ENCODE peak calls at places on chromosomes 3 and 15, in seven cellular contexts. D, Z, Y, B, Q, I and T are unnamed samples.

GRCh38 chr3:168165390-168166269 is 69.9 kb upstream of the GOLIM4 start:
- DNase-seq in Q (peak; percentile 65), Y (no peak), D (peak; percentile 47), I (peak; percentile 53), B (peak; percentile 60), Z (peak; percentile 63), T (peak; percentile 73)

GRCh38 chr3:30017882-30018281 is 588.5 kb upstream of the TGFBR2 start:
- DNase-seq in D (no peak), I (no peak), Y (no peak), B (no peak), Z (no peak), Q (peak; percentile 17), T (no peak)

GRCh38 chr3:62373215-62373614 is at the start of gene FEZF2:
- DNase-seq in Q (no peak), I (no peak), D (no peak), Z (no peak), B (no peak), Y (no peak), T (no peak)

GRCh38 chr3:126034481-126035361 is 49.2 kb downstream of the SLC41A3 start:
- DNase-seq in D (no peak), I (peak; percentile 51), B (no peak), Z (no peak), Y (no peak), Q (no peak), T (no peak)

GRCh38 chr15:90594297-90594696 is 64.6 kb downstream of the CRTC3 start:
- DNase-seq in Z (no peak), B (peak; percentile 92), Y (peak; percentile 53), I (no peak), D (peak; percentile 75), Q (peak; percentile 75), T (peak; percentile 80)

GRCh38 chr15:62301993-62302665 is 137.0 kb upstream of the C2CD4B start:
- DNase-seq in I (no peak), Q (no peak), Z (no peak), D (no peak), Y (no peak), B (no peak), T (no peak)

GRCh38 chr3:171284308-171285075 is 175.7 kb downstream of the TNIK start:
- DNase-seq in Y (no peak), Z (peak; percentile 96), B (peak; percentile 80), Q (peak; percentile 95), I (peak; percentile 92), D (peak; percentile 67), T (peak; percentile 93)

GRCh38 chr15:57445872-57446271 is 69.6 kb downstream of the CGNL1 start:
- DNase-seq in B (no peak), Z (peak; percentile 20), I (no peak), Y (no peak), D (no peak), Q (no peak), T (peak; percentile 21)

GRCh38 chr3:59771760-59772159 is 721.9 kb upstream of the CFAP20DC start:
- DNase-seq in Q (no peak), B (no peak), Y (no peak), D (no peak), Z (peak; percentile 94), I (peak; percentile 91), T (peak; percentile 94)

GRCh38 chr3:127156651-127157050 is 36.3 kb upstream of the PRR23E start:
- DNase-seq in Z (no peak), Y (no peak), Q (no peak), B (no peak), D (no peak), I (no peak), T (no peak)

GRCh38 chr3:125318859-125319258 is 56.3 kb downstream of the ZNF148 start:
- DNase-seq in D (no peak), Y (no peak), Z (no peak), I (no peak), B (no peak), Q (no peak), T (no peak)

GRCh38 chr3:96022676-96023075 is 791.7 kb upstream of the EPHA6 start:
- DNase-seq in I (no peak), Q (no peak), Y (no peak), D (no peak), B (no peak), Z (no peak), T (no peak)

GRCh38 chr15:44673639-44674038 is 10.2 kb upstream of the SPG11 start:
- DNase-seq in Y (no peak), I (no peak), Q (no peak), Z (no peak), B (no peak), D (no peak), T (no peak)

GRCh38 chr3:149401926-149402310 is 24.5 kb upstream of the TM4SF1 start:
- DNase-seq in D (no peak), I (no peak), B (no peak), Y (no peak), Q (peak; percentile 71), Z (no peak), T (peak; percentile 51)

GRCh38 chr15:51044037-51044712 is 50.5 kb downstream of the TNFAIP8L3 start:
- DNase-seq in Z (no peak), I (no peak), D (no peak), Y (no peak), B (no peak), Q (no peak), T (no peak)

GRCh38 chr3:50299638-50299928 is 378 bp upstream of the HYAL3 start:
- DNase-seq in Y (no peak), Z (no peak), I (no peak), Q (no peak), D (no peak), B (no peak), T (no peak)

GRCh38 chr3:111998661-111999641 is at the start of gene TAGLN3:
- DNase-seq in Z (no peak), Y (no peak), Q (peak; percentile 20), D (no peak), B (no peak), I (peak; percentile 54), T (peak; percentile 63)

GRCh38 chr3:30112904-30113484 is 493.4 kb upstream of the TGFBR2 start:
- DNase-seq in Y (no peak), D (no peak), Z (peak; percentile 11), I (peak; percentile 31), Q (peak; percentile 76), B (no peak), T (peak; percentile 54)

GRCh38 chr15:50024183-50024795 is 94.7 kb downstream of the ATP8B4 start:
- DNase-seq in Q (no peak), D (no peak), B (no peak), Y (no peak), Z (no peak), I (no peak), T (no peak)

GRCh38 chr3:113794526-113794925 is 44.1 kb upstream of the GRAMD1C start:
- DNase-seq in B (no peak), Q (no peak), D (no peak), Z (no peak), I (no peak), Y (no peak), T (no peak)

GRCh38 chr3:20141841-20142240 is 44.2 kb downstream of the SGO1 start:
- DNase-seq in D (no peak), I (no peak), B (peak; percentile 25), Y (no peak), Q (no peak), Z (no peak), T (no peak)

GRCh38 chr3:191391873-191392808 is 61.8 kb upstream of the UTS2B start:
- DNase-seq in Q (no peak), Z (no peak), B (no peak), Y (no peak), D (no peak), I (no peak), T (no peak)

GRCh38 chr15:50876989-50877360 is 31.5 kb upstream of the AP4E1 start:
- DNase-seq in B (peak; percentile 74), Y (peak; percentile 34), Q (peak; percentile 90), Z (peak; percentile 87), I (peak; percentile 79), D (peak; percentile 30), T (peak; percentile 78)

GRCh38 chr15:43794269-43795037 is 2.3 kb downstream of the SERF2 start:
- DNase-seq in B (no peak), I (no peak), Y (no peak), D (no peak), Q (peak; percentile 9), Z (peak; percentile 45), T (no peak)

GRCh38 chr3:40476478-40477470 is at the start of gene ZNF619:
- DNase-seq in Q (peak; percentile 77), I (peak; percentile 71), Y (peak; percentile 27), Z (peak; percentile 71), D (peak; percentile 67), B (peak; percentile 74), T (peak; percentile 53)

GRCh38 chr15:91541286-91541685 is 312.2 kb upstream of the SLCO3A1 start:
- DNase-seq in Q (no peak), I (peak; percentile 28), B (no peak), D (no peak), Z (no peak), Y (no peak), T (peak; percentile 8)

GRCh38 chr3:196388946-196389345 is 43.3 kb downstream of the UBXN7 start:
- DNase-seq in Y (no peak), D (no peak), B (no peak), Z (peak; percentile 4), I (no peak), Q (peak; percentile 61), T (no peak)

GRCh38 chr3:70281663-70282062 is 30.8 kb downstream of the MDFIC2 start:
- DNase-seq in B (no peak), Y (no peak), Q (no peak), Z (peak; percentile 32), D (no peak), I (no peak), T (peak; percentile 74)

GRCh38 chr3:86180696-86181095 is 810.3 kb downstream of the VGLL3 start:
- DNase-seq in Y (no peak), D (no peak), I (peak; percentile 1), B (no peak), Z (no peak), Q (no peak), T (peak; percentile 20)
- TF ChIP-seq CTCF in Y (no peak), D (no peak), I (peak; percentile 57), B (no peak), Z (peak; percentile 56), Q (no peak), T (no peak)

DNA sequence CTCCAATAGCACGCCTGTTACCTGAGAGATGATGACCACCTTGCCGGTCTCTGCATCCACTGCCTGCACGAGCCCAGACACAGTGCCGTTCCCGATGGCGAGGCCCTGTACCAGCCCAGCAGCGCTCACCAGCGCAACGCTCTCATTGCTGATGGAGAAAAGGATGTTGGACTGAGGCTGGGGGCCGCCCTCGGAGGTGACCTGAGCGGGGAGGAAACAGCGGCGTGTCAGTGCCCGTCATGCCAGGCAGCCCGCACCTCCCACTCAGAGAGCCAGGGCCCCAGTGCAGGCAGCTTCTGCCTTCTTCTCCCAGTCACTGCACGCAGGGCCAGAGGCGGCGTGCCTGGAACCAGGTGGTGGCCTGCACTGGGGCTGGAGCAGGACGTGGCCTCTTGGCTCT is 80.3 kb downstream of the NUP210 start:
- DNase-seq in Q (no peak), Z (no peak), I (no peak), B (no peak), D (no peak), Y (no peak), T (no peak)
- H3K36me3 ChIP-seq in Q (no peaks in the 10 kb centered on the region), Z (no peaks in the 10 kb centered on the region), I (no peaks in the 10 kb centered on the region), B (no peaks in the 10 kb centered on the region), D (peaks cover 68% of the 10 kb centered on the region), Y (peaks cover 81% of the 10 kb centered on the region), T (no peaks in the 10 kb centered on the region)

GRCh38 chr3:32685604-32686185 is 707 bp downstream of the CNOT10 start:
- DNase-seq in B (no peak), Y (no peak), Z (peak; percentile 14), Q (no peak), D (no peak), I (peak; percentile 24), T (peak; percentile 18)
- TF ChIP-seq CTCF in B (no peak), Y (no peak), Z (no peak), Q (no peak), D (no peak), I (no peak), T (no peak)

GRCh38 chr3:178949896-178950295 is 121.7 kb downstream of the ZMAT3 start:
- DNase-seq in I (no peak), Q (no peak), Y (no peak), D (no peak), Z (no peak), B (no peak), T (peak; percentile 29)
- H3K36me3 ChIP-seq in I (no peaks in the 10 kb centered on the region), Q (no peaks in the 10 kb centered on the region), Y (no peaks in the 10 kb centered on the region), D (no peaks in the 10 kb centered on the region), Z (no peaks in the 10 kb centered on the region), B (no peaks in the 10 kb centered on the region), T (no peaks in the 10 kb centered on the region)